ENCODE peak calls at places on chromosome 1, in seven cellular contexts. R is psoas muscle, P is SJSA1, E is endothelial cell of umbilical vein, M is A549, Z is SK-N-SH, B is ovary. X is an unnamed sample.

GRCh38 chr1:239952348-239953307 is 139.1 kb upstream of the FMN2 start:
- DNase-seq in M (peak; percentile 33), E (no peak), Z (no peak), P (no peak), B (no peak), R (no peak), X (no peak)

GRCh38 chr1:35298464-35298863 is 30.0 kb downstream of the ZMYM4 start:
- DNase-seq in B (peak; percentile 15), R (no peak), P (peak; percentile 39), E (peak; percentile 60), Z (peak; percentile 44), M (peak; percentile 8), X (no peak)

GRCh38 chr1:168227620-168228019 is 1.8 kb downstream of the SFT2D2 start:
- DNase-seq in R (no peak), B (no peak), M (no peak), E (peak; percentile 87), P (peak; percentile 58), Z (no peak), X (no peak)

GRCh38 chr1:34547043-34547674 is 207.7 kb upstream of the GJB5 start:
- DNase-seq in Z (peak; percentile 18), R (no peak), M (no peak), B (no peak), P (no peak), E (no peak), X (no peak)

GRCh38 chr1:59018446-59018845 is 234.6 kb upstream of the JUN start:
- DNase-seq in P (no peak), B (no peak), M (no peak), E (no peak), Z (no peak), R (no peak), X (no peak)

GRCh38 chr1:87804128-87804527 is 475.4 kb downstream of the LMO4 start:
- DNase-seq in Z (no peak), E (no peak), R (no peak), M (no peak), P (no peak), B (no peak), X (no peak)

GRCh38 chr1:160163612-160164011 is 12.2 kb downstream of the ATP1A4 start:
- DNase-seq in Z (no peak), B (no peak), P (no peak), E (no peak), M (no peak), R (no peak), X (no peak)

GRCh38 chr1:7503691-7504437 is 267.2 kb upstream of the VAMP3 start:
- DNase-seq in E (no peak), P (no peak), B (no peak), Z (no peak), R (no peak), M (no peak), X (peak; percentile 37)

GRCh38 chr1:225653463-225654276 is 747 bp upstream of the ENAH start:
- DNase-seq in R (peak; percentile 81), E (peak; percentile 83), P (peak; percentile 89), B (peak; percentile 75), Z (no peak), M (peak; percentile 51), X (peak; percentile 79)

GRCh38 chr1:33971018-33971710 is 107.3 kb downstream of the HMGB4 start:
- DNase-seq in B (no peak), R (no peak), M (no peak), P (no peak), Z (no peak), E (no peak), X (no peak)

GRCh38 chr1:181018901-181019681 is 3.6 kb downstream of the STX6 start:
- DNase-seq in Z (no peak), M (no peak), R (no peak), E (no peak), P (no peak), B (no peak), X (no peak)

GRCh38 chr1:170674239-170674638 is 10.3 kb downstream of the PRRX1 start:
- DNase-seq in R (no peak), B (no peak), P (no peak), E (no peak), M (no peak), Z (no peak), X (no peak)

GRCh38 chr1:65198095-65198494 is 50.1 kb downstream of the AK4 start:
- DNase-seq in E (no peak), Z (no peak), P (no peak), B (no peak), R (no peak), M (no peak), X (no peak)

GRCh38 chr1:169809370-169810095 is 14.8 kb upstream of the METTL18 start:
- DNase-seq in Z (peak; percentile 39), M (peak; percentile 16), P (peak; percentile 38), B (no peak), E (peak; percentile 58), R (no peak), X (no peak)

GRCh38 chr1:91596474-91596873 is 95.8 kb downstream of the CDC7 start:
- DNase-seq in R (no peak), M (no peak), E (no peak), Z (no peak), B (no peak), P (no peak), X (no peak)

GRCh38 chr1:207923121-207923520 is 12.2 kb upstream of the CD34 start:
- DNase-seq in M (no peak), Z (no peak), P (no peak), B (no peak), E (no peak), R (no peak), X (no peak)

GRCh38 chr1:177983087-177983823 is 13.4 kb upstream of the SEC16B start:
- DNase-seq in Z (no peak), B (no peak), M (no peak), P (no peak), E (no peak), R (no peak), X (no peak)

GRCh38 chr1:187744665-187745064 is 915.9 kb downstream of the PLA2G4A start:
- DNase-seq in P (no peak), Z (no peak), B (no peak), R (no peak), M (no peak), E (no peak), X (no peak)

GRCh38 chr1:117820694-117821381 is 108.6 kb downstream of the GDAP2 start:
- DNase-seq in R (no peak), E (peak; percentile 15), P (peak; percentile 36), B (no peak), Z (peak; percentile 54), M (no peak), X (no peak)

GRCh38 chr1:34378968-34379729 is 202.4 kb downstream of the C1orf94 start:
- DNase-seq in B (no peak), R (no peak), M (no peak), E (no peak), P (no peak), Z (peak; percentile 66), X (no peak)

GRCh38 chr1:110310300-110310699 is 28.9 kb upstream of the RBM15 start:
- DNase-seq in P (no peak), E (no peak), B (no peak), Z (no peak), R (no peak), M (no peak), X (peak; percentile 71)

DNA sequence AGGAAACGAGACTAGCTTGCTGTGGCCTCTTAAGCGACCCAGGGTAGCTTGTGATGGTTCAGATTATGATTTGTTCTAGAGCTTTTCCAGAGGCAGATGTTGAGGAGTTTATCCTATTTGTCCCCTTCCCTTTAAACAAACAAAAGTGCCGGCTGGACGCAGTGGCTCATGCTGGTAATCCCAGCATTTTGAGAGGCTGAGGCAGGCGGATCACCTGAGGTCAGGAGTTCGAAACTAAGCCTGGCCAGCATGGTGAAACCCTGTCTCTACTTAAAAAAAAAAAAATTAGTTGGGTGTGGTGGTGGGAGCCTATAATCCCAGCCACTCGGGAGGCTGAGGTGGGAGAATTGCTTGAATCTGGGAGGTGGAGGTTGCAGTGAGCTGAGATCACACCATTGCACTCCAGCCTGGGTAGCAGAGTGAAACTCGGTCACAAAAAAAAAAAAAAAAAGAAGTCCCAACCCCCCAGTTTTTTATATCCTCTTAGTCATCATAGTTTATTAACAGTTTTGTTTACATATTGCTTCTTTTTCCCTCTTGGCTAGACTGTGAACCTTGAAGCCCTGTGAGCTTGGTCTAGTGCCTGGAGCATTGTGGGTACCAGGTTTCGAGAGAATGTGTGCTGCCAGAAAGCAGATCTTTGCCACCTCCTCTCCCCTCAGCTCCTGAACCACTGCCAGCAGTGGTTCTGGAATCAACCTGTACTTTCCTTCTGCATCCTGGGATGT is 29.8 kb downstream of the MAPKAPK2 start:
- DNase-seq in M (no peak), P (peak; percentile 69), E (peak; percentile 31), Z (no peak), R (no peak), B (no peak), X (no peak)
- H3K4me1 ChIP-seq in M (peaks cover 94% of the 10 kb centered on the region), P (peaks cover 38% of the 10 kb centered on the region), E (peaks cover 3% of the 10 kb centered on the region), Z (peaks cover 11% of the 10 kb centered on the region), R (peaks cover 84% of the 10 kb centered on the region), B (peaks cover 29% of the 10 kb centered on the region), X (peaks cover 26% of the 10 kb centered on the region)

DNA sequence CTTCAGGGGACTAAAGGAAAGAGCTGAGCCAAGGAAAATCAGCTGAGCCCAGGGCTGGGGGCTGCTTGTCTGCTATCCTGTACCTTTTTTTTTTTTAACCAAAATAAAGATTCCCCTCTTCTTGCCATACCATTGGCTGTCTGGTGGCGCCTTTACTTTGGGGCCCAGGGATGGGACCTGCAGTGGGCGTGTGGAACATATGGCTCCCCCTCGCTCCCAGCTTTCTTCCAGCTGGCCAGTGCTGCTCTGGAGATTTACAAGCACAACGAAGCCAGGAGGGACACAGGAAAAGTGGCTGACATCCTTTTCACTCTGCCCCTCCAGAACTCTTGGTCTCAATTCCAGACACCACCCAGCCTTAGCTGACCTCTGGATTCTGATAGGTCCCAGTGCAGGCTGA is 5.5 kb upstream of the SFN start:
- DNase-seq in B (no peak), E (no peak), P (no peak), Z (no peak), M (no peak), R (no peak), X (no peak)
- H3K4me3 ChIP-seq in B (no peak overlapping the region), E (no peak overlapping the region), P (no peak overlapping the region), Z (no peak overlapping the region), M (no peak overlapping the region), R (no peak overlapping the region), X (no peak overlapping the region)

GRCh38 chr1:15153842-15154479 is 414 bp downstream of the TMEM51 start:
- DNase-seq in P (peak; percentile 84), Z (peak; percentile 84), M (peak; percentile 40), R (peak; percentile 66), E (peak; percentile 70), B (peak; percentile 80), X (peak; percentile 83)
- H3K27ac ChIP-seq in P (peak overlapping the region; percentile 46), Z (peak overlapping the region; percentile 100), M (peak overlapping the region; percentile 99), R (peak overlapping the region; percentile 1), E (peak overlapping the region; percentile 58), B (peak overlapping the region; percentile 94), X (peak overlapping the region; percentile 9)

GRCh38 chr1:12161324-12161661 is 5.5 kb upstream of the TNFRSF1B start:
- DNase-seq in E (no peak), R (no peak), M (no peak), B (no peak), P (no peak), Z (no peak), X (peak; percentile 37)

GRCh38 chr1:12163210-12163609 is 3.6 kb upstream of the TNFRSF1B start:
- DNase-seq in P (no peak), M (no peak), Z (no peak), R (no peak), B (no peak), E (no peak), X (no peak)

GRCh38 chr1:12165342-12165741 is 1.4 kb upstream of the TNFRSF1B start:
- DNase-seq in M (no peak), E (no peak), B (no peak), Z (no peak), R (no peak), P (no peak), X (no peak)

GRCh38 chr1:12161662-12162458 is 4.9 kb upstream of the TNFRSF1B start:
- DNase-seq in P (peak; percentile 78), E (peak; percentile 96), B (peak; percentile 93), Z (no peak), M (peak; percentile 50), R (peak; percentile 86), X (peak; percentile 98)

GRCh38 chr1:12162459-12163137 is 4.2 kb upstream of the TNFRSF1B start:
- DNase-seq in P (no peak), M (no peak), B (no peak), E (no peak), Z (no peak), R (no peak), X (no peak)
- H3K4me1 ChIP-seq in P (peaks cover 24% of the 10 kb centered on the region), M (peaks cover 14% of the 10 kb centered on the region), B (peaks cover 15% of the 10 kb centered on the region), E (peaks cover 23% of the 10 kb centered on the region), Z (peaks cover 8% of the 10 kb centered on the region), R (peaks cover 18% of the 10 kb centered on the region), X (peaks cover 15% of the 10 kb centered on the region)

X was measured in right cardiac atrium.